ENCODE peak calls at places on chromosomes 3 and 15, in five cellular contexts. G is HL-60, P is neural crest cell, A is lower lobe of right lung, H is omental fat pad. L is an unnamed sample.
A peak's percentile ranks its signal among the peaks of the same experiment; 100 is the strongest.

GRCh38 chr3:61559108-61559731 is 2.2 kb upstream of the PTPRG start:
- DNase-seq in G (no peak), P (no peak), A (no peak), H (no peak), L (no peak)

GRCh38 chr15:27937873-27938272 is 161.2 kb downstream of the OCA2 start:
- DNase-seq in G (no peak), P (no peak), A (no peak), H (no peak), L (no peak)

GRCh38 chr3:78941587-78941986 is 826.2 kb downstream of the ROBO1 start:
- DNase-seq in G (no peak), P (no peak), A (no peak), H (no peak), L (peak; percentile 51)

GRCh38 chr15:62124953-62125263 is 40.2 kb downstream of the C2CD4B start:
- DNase-seq in G (no peak), P (no peak), A (no peak), H (no peak), L (no peak)

GRCh38 chr15:34588046-34588674 is 4.7 kb upstream of the GOLGA8B start:
- DNase-seq in G (peak; percentile 68), P (peak; percentile 51), A (no peak), H (no peak), L (peak; percentile 69)

GRCh38 chr3:63968612-63969350 is 54.5 kb downstream of the PSMD6 start:
- DNase-seq in G (no peak), P (no peak), A (no peak), H (no peak), L (no peak)

GRCh38 chr3:5505163-5505562 is 317.7 kb downstream of the EDEM1 start:
- DNase-seq in G (no peak), P (no peak), A (no peak), H (no peak), L (no peak)

GRCh38 chr3:151015762-151016161 is 43.2 kb upstream of the CLRN1 start:
- DNase-seq in G (peak; percentile 10), P (no peak), A (no peak), H (no peak), L (no peak)

GRCh38 chr3:18122264-18122663 is 302.9 kb downstream of the SATB1 start:
- DNase-seq in G (no peak), P (no peak), A (no peak), H (no peak), L (no peak)

GRCh38 chr3:127458698-127459097 is 131.8 kb downstream of the TPRA1 start:
- DNase-seq in G (no peak), P (peak; percentile 92), A (no peak), H (no peak), L (peak; percentile 60)

GRCh38 chr3:173584834-173585831 is 187.6 kb downstream of the NLGN1 start:
- DNase-seq in G (no peak), P (peak; percentile 52), A (no peak), H (no peak), L (no peak)

GRCh38 chr15:92808611-92809063 is 91.5 kb upstream of the CHD2 start:
- DNase-seq in G (no peak), P (no peak), A (peak; percentile 74), H (no peak), L (peak; percentile 75)

GRCh38 chr15:87099916-87100315 is 1020.2 kb downstream of the AGBL1 start:
- DNase-seq in G (no peak), P (no peak), A (no peak), H (no peak), L (no peak)

GRCh38 chr15:64634020-64634419 is 141.4 kb downstream of the RBPMS2 start:
- DNase-seq in G (no peak), P (peak; percentile 8), A (no peak), H (no peak), L (peak; percentile 65)

GRCh38 chr15:81407679-81408078 is 33.7 kb upstream of the TMC3 start:
- DNase-seq in G (no peak), P (no peak), A (no peak), H (no peak), L (no peak)

GRCh38 chr15:62912808-62913207 is 129.7 kb upstream of the TPM1 start:
- DNase-seq in G (no peak), P (no peak), A (no peak), H (no peak), L (no peak)

GRCh38 chr15:40308844-40309189 is 1.1 kb upstream of the PLCB2 start:
- DNase-seq in G (peak; percentile 91), P (no peak), A (peak; percentile 77), H (no peak), L (no peak)

GRCh38 chr3:161043343-161044035 is 61.7 kb downstream of the B3GALNT1 start:
- DNase-seq in G (no peak), P (no peak), A (no peak), H (no peak), L (peak; percentile 40)

GRCh38 chr15:96296264-96296663 is 34.2 kb upstream of the NR2F2 start:
- DNase-seq in G (no peak), P (no peak), A (no peak), H (no peak), L (no peak)

GRCh38 chr3:173730391-173730790 is 332.8 kb downstream of the NLGN1 start:
- DNase-seq in G (no peak), P (no peak), A (no peak), H (no peak), L (no peak)

GRCh38 chr15:39404767-39405173 is 176.1 kb upstream of the THBS1 start:
- DNase-seq in G (no peak), P (no peak), A (no peak), H (no peak), L (no peak)

GRCh38 chr3:51670053-51670666 is 892 bp upstream of the TEX264 start:
- DNase-seq in G (no peak), P (no peak), A (no peak), H (no peak), L (no peak)

GRCh38 chr3:64489361-64490044 is 198.3 kb downstream of the ADAMTS9 start:
- DNase-seq in G (no peak), P (peak; percentile 72), A (peak; percentile 76), H (no peak), L (no peak)

GRCh38 chr15:46034755-46035154 is 399.9 kb downstream of the SQOR start:
- DNase-seq in G (no peak), P (no peak), A (no peak), H (no peak), L (no peak)

GRCh38 chr15:93164409-93164808 is 75.4 kb upstream of the RGMA start:
- DNase-seq in G (no peak), P (no peak), A (no peak), H (no peak), L (no peak)

GRCh38 chr3:63333815-63334214 is 55.7 kb downstream of the SYNPR start:
- DNase-seq in G (no peak), P (no peak), A (no peak), H (no peak), L (no peak)

GRCh38 chr15:56765252-56765651 is 31.9 kb upstream of the ZNF280D start:
- DNase-seq in G (no peak), P (no peak), A (no peak), H (no peak), L (no peak)

GRCh38 chr3:31081031-31081662 is 186.7 kb upstream of the GADL1 start:
- DNase-seq in G (no peak), P (no peak), A (no peak), H (no peak), L (no peak)

GRCh38 chr3:102255736-102256135 is 179.1 kb upstream of the ZPLD1 start:
- DNase-seq in G (no peak), P (no peak), A (no peak), H (no peak), L (no peak)

GRCh38 chr3:99128740-99129505 is 227.4 kb upstream of the DCBLD2 start:
- DNase-seq in G (no peak), P (no peak), A (no peak), H (no peak), L (no peak)

GRCh38 chr3:183769453-183769852 is 55.9 kb downstream of the MAP6D1 start:
- DNase-seq in G (no peak), P (no peak), A (no peak), H (no peak), L (no peak)

GRCh38 chr3:32414527-32415202 is 23.0 kb downstream of the CMTM7 start:
- DNase-seq in G (no peak), P (no peak), A (no peak), H (no peak), L (no peak)

GRCh38 chr3:95227092-95227491 is 1164.2 kb downstream of the NSUN3 start:
- DNase-seq in G (no peak), P (no peak), A (no peak), H (no peak), L (no peak)

GRCh38 chr3:153166206-153166605 is 4.2 kb downstream of the RAP2B start:
- DNase-seq in G (no peak), P (no peak), A (no peak), H (no peak), L (no peak)
- TF ChIP-seq CTCF in G (no peak), P (no peak), A (no peak), H (no peak), L (no peak)

GRCh38 chr3:197589545-197589944 is 33.8 kb upstream of the BDH1 start:
- DNase-seq in G (no peak), P (no peak), A (no peak), H (no peak), L (no peak)
- TF ChIP-seq CTCF in G (no peak), P (no peak), A (no peak), H (no peak), L (no peak)

GRCh38 chr15:32956006-32956405 is 238.2 kb downstream of the GREM1 start:
- DNase-seq in G (no peak), P (no peak), A (no peak), H (no peak), L (peak; percentile 29)
- TF ChIP-seq CTCF in G (peak; percentile 28), P (peak; percentile 57), A (peak; percentile 18), H (no peak), L (peak; percentile 47)

GRCh38 chr3:49424816-49425215 is 2.5 kb upstream of the AMT start:
- DNase-seq in G (no peak), P (no peak), A (no peak), H (no peak), L (no peak)

GRCh38 chr3:49427581-49427980 is 1.5 kb downstream of the NICN1 start:
- DNase-seq in G (no peak), P (no peak), A (no peak), H (no peak), L (no peak)

GRCh38 chr3:49428697-49429100 is 425 bp downstream of the NICN1 start:
- DNase-seq in G (no peak), P (no peak), A (no peak), H (no peak), L (no peak)
- TF ChIP-seq CTCF in G (no peak), P (peak; percentile 17), A (no peak), H (no peak), L (peak; percentile 19)

GRCh38 chr15:48084759-48085420 is 35.9 kb upstream of the SLC24A5 start:
- DNase-seq in G (no peak), P (no peak), A (no peak), H (no peak), L (peak; percentile 22)
- TF ChIP-seq CTCF in G (no peak), P (peak; percentile 62), A (peak; percentile 36), H (no peak), L (peak; percentile 59)